ENCODE peak calls at places on chromosomes 3 and 15, in four cellular contexts. One of them, this sample, is unnamed. For H4K20me1, the result is how much of the 10 kb centered on the place peaks cover.

GRCh38 chr15:58760385-58761009 is 10.6 kb upstream of the MINDY2 start:
- DNase-seq in mammary epithelial cell: no peak
- DNase-seq in fibroblast of lung: no peak
- DNase-seq in SK-N-SH: no peak
- DNase-seq in this sample: no peak

GRCh38 chr3:5300638-5301037 is 113.1 kb downstream of the EDEM1 start:
- DNase-seq in mammary epithelial cell: no peak
- DNase-seq in SK-N-SH: no peak
- DNase-seq in fibroblast of lung: no peak
- DNase-seq in this sample: no peak

GRCh38 chr3:188662214-188662613 is 508.3 kb downstream of the LPP start:
- DNase-seq in mammary epithelial cell: no peak
- DNase-seq in SK-N-SH: no peak
- DNase-seq in fibroblast of lung: no peak
- DNase-seq in this sample: no peak

GRCh38 chr3:138034918-138035317 is 25.0 kb downstream of the CLDN18 start:
- DNase-seq in mammary epithelial cell: peak
- DNase-seq in fibroblast of lung: no peak
- DNase-seq in SK-N-SH: no peak
- DNase-seq in this sample: no peak

GRCh38 chr15:74863239-74864056 is 9.7 kb downstream of the SCAMP2 start:
- DNase-seq in SK-N-SH: no peak
- DNase-seq in fibroblast of lung: no peak
- DNase-seq in mammary epithelial cell: peak
- DNase-seq in this sample: no peak

GRCh38 chr3:98812851-98813374 is 49.8 kb downstream of the ST3GAL6 start:
- DNase-seq in SK-N-SH: peak
- DNase-seq in mammary epithelial cell: no peak
- DNase-seq in fibroblast of lung: peak
- DNase-seq in this sample: peak

GRCh38 chr15:90101130-90101968 is 919 bp downstream of the IDH2 start:
- DNase-seq in mammary epithelial cell: no peak
- DNase-seq in fibroblast of lung: no peak
- DNase-seq in SK-N-SH: peak
- DNase-seq in this sample: peak

GRCh38 chr3:43214616-43215015 is 71.7 kb upstream of the SNRK start:
- DNase-seq in SK-N-SH: no peak
- DNase-seq in mammary epithelial cell: peak
- DNase-seq in fibroblast of lung: no peak
- DNase-seq in this sample: no peak

GRCh38 chr3:39577541-39577940 is 110.1 kb downstream of the MOBP start:
- DNase-seq in SK-N-SH: no peak
- DNase-seq in fibroblast of lung: no peak
- DNase-seq in mammary epithelial cell: no peak
- DNase-seq in this sample: no peak

GRCh38 chr3:44387404-44387803 is 48.8 kb downstream of the TCAIM start:
- DNase-seq in fibroblast of lung: no peak
- DNase-seq in mammary epithelial cell: no peak
- DNase-seq in SK-N-SH: no peak
- DNase-seq in this sample: no peak

GRCh38 chr15:32060706-32061105 is 30.4 kb downstream of the CHRNA7 start:
- DNase-seq in mammary epithelial cell: no peak
- DNase-seq in fibroblast of lung: no peak
- DNase-seq in SK-N-SH: no peak
- DNase-seq in this sample: no peak

GRCh38 chr3:183114374-183114773 is 15.1 kb upstream of the MCCC1 start:
- DNase-seq in SK-N-SH: peak
- DNase-seq in fibroblast of lung: no peak
- DNase-seq in mammary epithelial cell: no peak
- DNase-seq in this sample: peak

GRCh38 chr15:33279613-33280205 is 31.1 kb upstream of the RYR3 start:
- DNase-seq in fibroblast of lung: peak
- DNase-seq in SK-N-SH: no peak
- DNase-seq in mammary epithelial cell: peak
- DNase-seq in this sample: no peak

GRCh38 chr3:41682996-41683395 is 278.9 kb downstream of the ULK4 start:
- DNase-seq in fibroblast of lung: peak
- DNase-seq in mammary epithelial cell: peak
- DNase-seq in SK-N-SH: no peak
- DNase-seq in this sample: no peak

GRCh38 chr15:55250392-55250791 is 39.2 kb downstream of the RAB27A start:
- DNase-seq in fibroblast of lung: peak
- DNase-seq in SK-N-SH: no peak
- DNase-seq in mammary epithelial cell: peak
- DNase-seq in this sample: no peak

GRCh38 chr3:42763023-42763422 is 10.0 kb downstream of the CCDC13 start:
- DNase-seq in SK-N-SH: no peak
- DNase-seq in fibroblast of lung: peak
- DNase-seq in mammary epithelial cell: no peak
- DNase-seq in this sample: peak

GRCh38 chr3:18988619-18989229 is 159.6 kb upstream of the KCNH8 start:
- DNase-seq in SK-N-SH: peak
- DNase-seq in fibroblast of lung: no peak
- DNase-seq in mammary epithelial cell: peak
- DNase-seq in this sample: peak

GRCh38 chr3:1214928-1215327 is 122.1 kb downstream of the CNTN6 start:
- DNase-seq in fibroblast of lung: no peak
- DNase-seq in SK-N-SH: no peak
- DNase-seq in mammary epithelial cell: no peak
- DNase-seq in this sample: no peak

GRCh38 chr3:65277788-65278187 is 590.0 kb upstream of the ADAMTS9 start:
- DNase-seq in SK-N-SH: no peak
- DNase-seq in mammary epithelial cell: no peak
- DNase-seq in fibroblast of lung: no peak
- DNase-seq in this sample: no peak

GRCh38 chr15:59410448-59410896 is 27.5 kb upstream of the FAM81A start:
- DNase-seq in fibroblast of lung: no peak
- DNase-seq in mammary epithelial cell: no peak
- DNase-seq in SK-N-SH: no peak
- DNase-seq in this sample: peak

GRCh38 chr3:193850084-193850619 is 257.1 kb downstream of the OPA1 start:
- DNase-seq in fibroblast of lung: no peak
- DNase-seq in SK-N-SH: no peak
- DNase-seq in mammary epithelial cell: no peak
- DNase-seq in this sample: no peak

GRCh38 chr3:143237036-143237688 is 117.6 kb downstream of the CHST2 start:
- DNase-seq in mammary epithelial cell: no peak
- DNase-seq in SK-N-SH: no peak
- DNase-seq in fibroblast of lung: peak
- DNase-seq in this sample: no peak

GRCh38 chr15:71043373-71043772 is 71.9 kb upstream of the THSD4 start:
- DNase-seq in SK-N-SH: no peak
- DNase-seq in fibroblast of lung: peak
- DNase-seq in mammary epithelial cell: peak
- DNase-seq in this sample: no peak

GRCh38 chr15:69451951-69452701 is 492 bp upstream of the RPLP1 start:
- DNase-seq in mammary epithelial cell: no peak
- DNase-seq in fibroblast of lung: peak
- DNase-seq in SK-N-SH: peak
- DNase-seq in this sample: peak

GRCh38 chr15:63600001-63600645 is 2.9 kb downstream of the FBXL22 start:
- DNase-seq in SK-N-SH: no peak
- DNase-seq in mammary epithelial cell: no peak
- DNase-seq in fibroblast of lung: no peak
- DNase-seq in this sample: no peak

GRCh38 chr15:88126695-88127476 is 129.7 kb downstream of the NTRK3 start:
- DNase-seq in fibroblast of lung: no peak
- DNase-seq in SK-N-SH: no peak
- DNase-seq in mammary epithelial cell: no peak
- DNase-seq in this sample: no peak

GRCh38 chr15:98753726-98754125 is 105.4 kb downstream of the IGF1R start:
- DNase-seq in SK-N-SH: no peak
- DNase-seq in fibroblast of lung: no peak
- DNase-seq in mammary epithelial cell: no peak
- DNase-seq in this sample: no peak
- H4K20me1 ChIP-seq in SK-N-SH: under half
- H4K20me1 ChIP-seq in fibroblast of lung: under half
- H4K20me1 ChIP-seq in mammary epithelial cell: under half
- H4K20me1 ChIP-seq in this sample: under half

GRCh38 chr3:112374334-112374734 is 41.4 kb downstream of the CD200 start:
- DNase-seq in SK-N-SH: no peak
- DNase-seq in fibroblast of lung: peak
- DNase-seq in mammary epithelial cell: peak
- DNase-seq in this sample: no peak

GRCh38 chr3:112373924-112374323 is 41.0 kb downstream of the CD200 start:
- DNase-seq in SK-N-SH: no peak
- DNase-seq in fibroblast of lung: no peak
- DNase-seq in mammary epithelial cell: no peak
- DNase-seq in this sample: no peak

GRCh38 chr3:112376413-112376812 is 43.5 kb downstream of the CD200 start:
- DNase-seq in SK-N-SH: no peak
- DNase-seq in mammary epithelial cell: no peak
- DNase-seq in fibroblast of lung: no peak
- DNase-seq in this sample: no peak

GRCh38 chr3:112373476-112373875 is 40.5 kb downstream of the CD200 start:
- DNase-seq in fibroblast of lung: no peak
- DNase-seq in SK-N-SH: no peak
- DNase-seq in mammary epithelial cell: no peak
- DNase-seq in this sample: peak

DNA sequence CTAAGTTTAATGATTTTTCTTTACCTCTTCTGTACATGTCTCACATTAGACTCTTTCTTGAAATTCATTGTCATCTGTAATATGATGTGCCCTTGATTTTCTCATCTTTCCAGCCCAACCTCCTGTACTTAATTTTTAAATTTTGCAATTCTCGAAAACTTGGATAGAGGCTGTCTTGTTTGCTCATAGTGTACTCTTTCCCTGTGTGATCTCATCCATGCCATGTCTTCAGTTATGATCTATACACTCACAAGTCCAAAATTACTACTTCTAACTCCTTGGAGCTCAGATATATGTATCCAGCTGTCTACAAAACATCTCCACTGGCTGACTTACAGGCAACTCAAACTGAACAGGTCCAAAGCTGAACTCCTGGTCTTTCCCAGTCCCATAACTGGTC is 42.2 kb downstream of the CD200 start:
- DNase-seq in fibroblast of lung: no peak
- DNase-seq in mammary epithelial cell: no peak
- DNase-seq in SK-N-SH: no peak
- DNase-seq in this sample: no peak
- TF ChIP-seq CTCF in fibroblast of lung: no peak
- TF ChIP-seq CTCF in mammary epithelial cell: no peak
- TF ChIP-seq CTCF in SK-N-SH: no peak
- TF ChIP-seq CTCF in this sample: no peak

GRCh38 chr15:50051344-50051743 is 67.7 kb downstream of the ATP8B4 start:
- DNase-seq in SK-N-SH: no peak
- DNase-seq in fibroblast of lung: no peak
- DNase-seq in mammary epithelial cell: no peak
- DNase-seq in this sample: no peak
- H4K20me1 ChIP-seq in SK-N-SH: under half
- H4K20me1 ChIP-seq in fibroblast of lung: under half
- H4K20me1 ChIP-seq in mammary epithelial cell: under half
- H4K20me1 ChIP-seq in this sample: under half

GRCh38 chr3:61628636-61629035 is 67.3 kb downstream of the PTPRG start:
- DNase-seq in SK-N-SH: no peak
- DNase-seq in fibroblast of lung: no peak
- DNase-seq in mammary epithelial cell: no peak
- DNase-seq in this sample: no peak

GRCh38 chr3:61629442-61629841 is 68.1 kb downstream of the PTPRG start:
- DNase-seq in mammary epithelial cell: no peak
- DNase-seq in SK-N-SH: no peak
- DNase-seq in fibroblast of lung: no peak
- DNase-seq in this sample: no peak

GRCh38 chr3:61632568-61633175 is 71.3 kb downstream of the PTPRG start:
- DNase-seq in fibroblast of lung: peak
- DNase-seq in mammary epithelial cell: no peak
- DNase-seq in SK-N-SH: no peak
- DNase-seq in this sample: no peak

GRCh38 chr3:61634678-61635077 is 73.3 kb downstream of the PTPRG start:
- DNase-seq in mammary epithelial cell: no peak
- DNase-seq in SK-N-SH: no peak
- DNase-seq in fibroblast of lung: peak
- DNase-seq in this sample: no peak

DNA sequence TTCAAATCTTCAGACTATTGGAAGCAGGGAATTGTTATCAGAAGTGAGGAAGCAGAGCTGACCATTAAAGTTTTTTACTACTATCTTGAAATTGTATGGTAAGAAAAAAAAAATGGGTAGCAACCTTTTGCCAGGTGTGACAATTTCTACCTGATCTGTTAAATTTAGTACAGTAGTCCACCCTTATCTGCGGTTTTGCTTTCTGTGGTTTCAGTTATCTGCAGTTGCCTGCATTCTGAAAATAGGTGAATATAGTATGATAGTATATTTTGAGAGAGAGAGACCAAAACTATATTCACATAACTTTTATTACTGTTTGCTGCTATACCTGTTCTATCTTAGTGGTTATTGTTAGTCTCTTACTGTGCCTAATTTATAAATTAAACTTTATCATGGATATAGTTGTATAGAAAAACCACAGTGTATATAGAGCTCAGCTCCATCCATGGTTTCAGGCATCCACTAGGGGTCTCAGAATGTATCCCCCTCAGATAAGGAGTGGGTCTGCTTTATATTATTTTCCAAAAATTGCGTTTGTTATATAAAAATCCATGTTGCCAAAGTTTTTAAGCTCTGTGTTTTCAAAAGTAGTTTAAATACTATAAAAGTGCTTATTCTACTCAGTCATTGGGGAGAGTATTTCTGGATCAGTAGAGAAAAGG is 69.9 kb downstream of the PTPRG start:
- DNase-seq in mammary epithelial cell: no peak
- DNase-seq in SK-N-SH: no peak
- DNase-seq in fibroblast of lung: no peak
- DNase-seq in this sample: peak
- TF ChIP-seq CTCF in mammary epithelial cell: no peak
- TF ChIP-seq CTCF in SK-N-SH: peak
- TF ChIP-seq CTCF in fibroblast of lung: no peak
- TF ChIP-seq CTCF in this sample: peak

DNA sequence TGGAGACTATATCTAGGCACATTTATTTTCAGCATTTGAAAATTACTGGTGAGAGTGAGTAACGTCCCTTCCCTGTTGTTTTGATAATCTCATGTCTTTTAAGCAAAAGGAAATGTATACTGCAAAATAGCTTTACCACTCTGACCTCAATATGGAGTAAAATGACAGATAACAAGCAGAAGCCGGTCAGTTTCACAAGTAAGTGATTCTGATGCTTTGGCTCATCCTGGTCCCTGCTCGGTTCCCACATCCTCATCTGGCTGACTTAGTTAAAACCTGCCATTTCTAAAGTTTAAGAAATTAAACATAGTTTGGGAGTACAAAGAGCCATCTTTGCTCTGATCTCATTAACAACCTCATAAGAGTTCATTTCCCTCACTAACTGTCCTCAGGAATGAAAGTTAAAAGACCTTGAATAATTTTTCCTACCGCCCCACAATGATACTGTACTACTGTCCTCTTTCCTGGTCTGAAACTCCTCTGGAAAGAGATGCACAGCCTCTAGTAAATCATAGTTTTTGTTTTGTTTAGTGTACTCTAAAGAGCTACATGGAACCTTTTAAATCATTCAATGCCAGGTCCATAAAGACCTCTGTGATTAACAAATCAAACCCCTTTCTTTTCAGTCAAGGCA is 72.3 kb upstream of the ICE2 start:
- DNase-seq in SK-N-SH: no peak
- DNase-seq in fibroblast of lung: no peak
- DNase-seq in mammary epithelial cell: no peak
- DNase-seq in this sample: no peak
- H4K20me1 ChIP-seq in SK-N-SH: under half
- H4K20me1 ChIP-seq in fibroblast of lung: under half
- H4K20me1 ChIP-seq in mammary epithelial cell: under half
- H4K20me1 ChIP-seq in this sample: under half

GRCh38 chr3:24450142-24450932 is 44.3 kb downstream of the THRB start:
- DNase-seq in mammary epithelial cell: no peak
- DNase-seq in SK-N-SH: no peak
- DNase-seq in fibroblast of lung: peak
- DNase-seq in this sample: no peak
- TF ChIP-seq CTCF in mammary epithelial cell: no peak
- TF ChIP-seq CTCF in SK-N-SH: no peak
- TF ChIP-seq CTCF in fibroblast of lung: no peak
- TF ChIP-seq CTCF in this sample: no peak

This sample was measured in OCI-LY7.